ENCODE peak calls at places on chromosomes 6 and 20, in five cellular contexts. I, J, P, O and Y are unnamed samples.

GRCh38 chr6:87183687-87184086 is 28.3 kb downstream of the ZNF292 start:
- DNase-seq in O (no peak), J (peak), P (peak), I (no peak), Y (no peak)

GRCh38 chr6:106103728-106104109 is 17.6 kb downstream of the PRDM1 start:
- DNase-seq in P (peak), I (peak), J (no peak), O (no peak), Y (no peak)

GRCh38 chr20:63487116-63487764 is 11.6 kb downstream of the EEF1A2 start:
- DNase-seq in P (no peak), I (no peak), O (no peak), J (no peak), Y (no peak)

GRCh38 chr6:146289816-146290588 is 253.6 kb upstream of the RAB32 start:
- DNase-seq in I (no peak), O (peak), J (peak), P (peak), Y (no peak)

GRCh38 chr6:36387440-36388303 is at the start of gene ETV7:
- DNase-seq in I (peak), J (peak), P (peak), O (no peak), Y (no peak)

GRCh38 chr20:44738779-44739477 is 6.7 kb upstream of the KCNK15 start:
- DNase-seq in O (no peak), J (peak), I (peak), P (peak), Y (peak)

GRCh38 chr20:46364670-46365482 is 41.5 kb downstream of the ELMO2 start:
- DNase-seq in P (no peak), J (peak), O (no peak), I (no peak), Y (peak)

GRCh38 chr20:6395695-6396094 is 272.9 kb upstream of the FERMT1 start:
- DNase-seq in J (no peak), P (peak), I (no peak), O (no peak), Y (no peak)

DNA sequence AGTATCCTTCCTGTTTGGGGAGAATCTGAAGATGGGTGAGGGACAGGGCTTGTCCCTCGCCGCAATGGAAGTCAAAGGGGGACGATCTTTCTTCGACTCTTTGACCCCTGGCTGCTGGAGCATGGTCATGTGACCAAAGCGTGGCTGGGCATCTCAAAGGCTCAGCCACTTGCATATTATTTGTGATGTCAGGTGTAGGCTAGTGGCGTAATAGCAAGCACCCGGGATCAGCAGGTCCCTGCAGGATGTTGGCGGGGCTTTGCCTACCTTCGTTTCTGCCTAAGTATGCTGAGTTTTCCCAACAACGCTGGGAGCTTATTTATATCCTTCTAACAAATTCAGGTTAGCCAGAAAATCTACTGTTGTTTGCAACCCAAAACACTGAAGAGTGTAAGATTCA is 50.3 kb upstream of the IL20RA start:
- DNase-seq in J (no peak), I (no peak), P (no peak), O (no peak), Y (no peak)
- H3K27ac ChIP-seq in J (no peak), I (no peak), P (no peak), O (no peak), Y (no peak)

GRCh38 chr6:91911945-91912344 is 1325.1 kb upstream of the MAP3K7 start:
- DNase-seq in J (no peak), I (no peak), O (no peak), P (no peak), Y (no peak)
- H3K27ac ChIP-seq in J (no peak), I (no peak), O (no peak), P (no peak), Y (no peak)

DNA sequence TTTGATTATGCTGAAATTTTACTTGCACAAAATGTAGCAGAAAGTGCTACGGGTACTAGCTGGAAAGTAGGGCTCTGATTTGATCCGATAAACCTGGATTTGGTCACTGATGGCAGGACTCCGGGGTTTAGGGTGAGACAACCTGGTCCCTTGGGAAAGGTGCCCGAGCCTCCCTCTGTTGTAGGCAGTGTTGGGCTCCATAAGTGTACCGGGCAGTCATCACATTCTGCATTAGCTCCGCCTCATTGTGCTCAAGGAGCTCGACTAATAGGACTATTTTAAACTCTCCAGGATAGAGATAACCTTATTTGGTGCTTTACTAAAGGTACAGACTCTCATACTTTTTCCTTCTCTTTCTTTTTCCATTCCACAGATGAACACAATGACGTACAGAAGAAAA is 117.6 kb downstream of the UTRN start:
- DNase-seq in P (no peak), O (no peak), I (no peak), J (no peak), Y (no peak)
- H3K27ac ChIP-seq in P (no peak), O (no peak), I (no peak), J (no peak), Y (no peak)

DNA sequence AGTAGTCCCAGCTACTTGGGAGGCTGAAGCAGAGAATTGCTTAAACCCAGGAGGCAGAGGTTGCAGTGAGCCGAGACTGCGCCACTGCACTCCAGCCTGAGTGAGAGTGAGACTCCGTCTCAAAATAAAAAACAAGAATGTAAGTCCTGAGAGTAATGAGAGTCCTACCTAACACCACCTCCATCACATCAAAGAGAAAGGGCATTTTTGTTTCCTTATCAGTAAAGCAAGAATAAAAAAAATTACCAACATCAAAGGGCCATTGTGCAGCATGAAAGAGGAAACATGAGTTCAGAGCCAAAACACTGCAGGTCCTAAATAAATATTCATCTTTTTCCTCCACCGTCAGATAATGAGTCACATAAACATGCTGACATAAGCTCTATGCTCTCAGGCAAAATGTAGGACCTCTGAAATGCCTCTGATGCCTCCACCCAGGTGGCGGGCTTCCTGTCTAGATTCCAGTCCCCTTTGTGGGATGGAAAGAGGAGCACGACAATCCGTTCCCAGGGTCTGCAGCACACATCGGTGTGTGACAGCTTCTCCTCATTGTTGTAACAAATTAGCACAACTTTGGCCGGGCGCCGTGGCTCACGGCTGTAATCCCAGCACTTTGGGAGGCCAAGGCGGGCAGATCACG is 7.2 kb downstream of the ATP9A start:
- DNase-seq in P (no peak), J (peak), O (peak), I (no peak), Y (no peak)
- H3K27ac ChIP-seq in P (no peak), J (no peak), O (peak), I (no peak), Y (peak)

DNA sequence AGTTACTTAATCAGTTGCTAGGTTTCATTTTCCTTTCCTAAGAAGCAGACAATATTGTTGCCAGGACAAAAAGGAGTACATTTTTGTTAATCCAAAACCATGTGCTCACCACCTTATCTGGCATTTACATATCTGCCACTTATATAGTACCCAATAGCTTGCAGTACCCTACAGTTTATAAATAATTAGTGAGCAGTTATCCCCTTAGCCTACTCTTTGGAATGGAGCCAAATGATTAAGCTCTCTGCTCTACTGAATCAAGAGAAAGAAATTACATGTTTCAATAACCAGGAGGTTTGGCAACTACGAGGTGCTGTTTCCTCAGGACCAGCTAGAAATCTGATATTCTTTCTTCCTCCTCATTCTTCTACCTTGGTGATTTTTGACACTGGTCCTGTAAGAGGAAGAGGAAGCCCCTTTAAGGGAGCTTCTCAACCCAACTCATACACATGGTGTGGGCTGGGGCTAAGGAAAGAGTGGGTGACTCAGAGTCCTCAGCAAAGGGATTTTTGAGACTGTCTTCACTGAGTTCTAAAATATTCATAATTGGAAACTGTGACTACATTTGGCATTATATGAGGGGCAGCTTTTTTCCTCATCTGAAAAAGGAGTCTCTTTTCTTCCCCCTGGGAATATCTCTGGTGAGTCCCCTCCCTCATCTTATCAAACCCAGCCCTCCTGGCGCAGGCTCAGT is 1.5 kb downstream of the ZNFX1 start:
- DNase-seq in O (no peak), P (peak), J (peak), I (no peak), Y (no peak)
- H3K27ac ChIP-seq in O (peak), P (peak), J (peak), I (peak), Y (peak)

DNA sequence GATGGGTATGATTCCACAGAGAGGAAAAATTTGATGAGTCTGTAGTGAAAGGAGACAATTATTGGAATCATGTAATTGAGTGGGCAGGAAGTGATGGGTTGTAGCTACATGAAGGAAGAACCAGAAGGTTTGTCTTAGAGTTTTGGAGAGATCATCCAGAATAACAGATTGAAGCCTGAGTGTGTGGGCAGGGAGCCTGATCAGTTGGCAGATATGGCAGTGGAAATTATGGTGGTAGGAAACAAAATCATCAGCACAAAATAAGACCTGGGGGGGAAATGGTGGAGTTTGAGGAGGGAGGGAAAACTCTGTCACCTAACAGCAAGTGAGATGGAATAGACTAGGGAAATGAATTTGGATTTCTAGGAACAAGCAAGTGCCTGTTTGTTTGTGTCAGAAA is 606.6 kb upstream of the MAP3K7 start:
- DNase-seq in P (no peak), I (no peak), O (no peak), J (no peak), Y (no peak)
- H3K27ac ChIP-seq in P (no peak), I (no peak), O (no peak), J (no peak), Y (no peak)

GRCh38 chr6:29886686-29887085 is 55.6 kb upstream of the HLA-A start:
- DNase-seq in O (no peak), P (peak), J (no peak), I (no peak), Y (no peak)

GRCh38 chr6:29887819-29888581 is 54.3 kb upstream of the HLA-A start:
- DNase-seq in J (peak), P (peak), O (no peak), I (peak), Y (peak)

GRCh38 chr6:29892696-29893095 is 49.6 kb upstream of the HLA-A start:
- DNase-seq in P (no peak), I (no peak), J (no peak), O (no peak), Y (no peak)

GRCh38 chr6:29884261-29884660 is 56.6 kb downstream of the HLA-G start:
- DNase-seq in J (no peak), P (no peak), O (no peak), I (no peak), Y (no peak)

DNA sequence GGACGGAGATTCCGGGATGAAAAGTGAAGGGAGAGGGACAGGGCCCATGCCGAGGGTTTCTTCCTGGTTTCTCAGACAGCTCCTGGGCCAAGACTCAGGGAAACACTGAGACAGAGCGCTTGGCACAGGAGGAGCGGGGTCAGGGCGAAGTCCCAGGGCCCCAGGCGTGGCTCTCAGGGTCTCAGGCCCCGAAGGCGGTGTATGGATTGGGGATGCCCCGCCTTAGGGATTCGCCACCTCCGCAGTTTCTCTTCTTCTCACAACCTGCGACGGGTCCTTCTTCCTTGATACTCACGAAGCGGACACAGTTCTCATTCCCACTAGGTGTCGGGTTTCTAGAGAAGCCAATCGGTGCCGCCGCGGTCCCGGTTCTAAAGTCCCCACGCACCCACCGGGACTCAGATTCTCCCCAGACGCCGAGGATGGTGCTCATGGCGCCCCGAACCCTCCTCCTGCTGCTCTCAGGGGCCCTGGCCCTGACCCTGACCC is 55.0 kb upstream of the HLA-A start:
- DNase-seq in P (peak), O (no peak), J (peak), I (peak), Y (peak)
- H3K27ac ChIP-seq in P (peak), O (no peak), J (peak), I (peak), Y (peak)